ENCODE peak calls at places on chromosomes 5 and 9, in ten cellular contexts. Y, E, Q, I, D, R, Z, H, N and M are unnamed samples.

GRCh38 chr9:121688681-121689080 is 37.2 kb downstream of the DAB2IP start:
- DNase-seq in Y (no peak), I (no peak), R (no peak), Q (no peak), H (no peak), Z (no peak), D (no peak), N (no peak), E (no peak), M (no peak)

GRCh38 chr5:138708761-138709160 is 44.5 kb upstream of the CTNNA1 start:
- DNase-seq in Q (no peak), R (no peak), H (no peak), Z (no peak), I (no peak), Y (no peak), N (no peak), D (no peak), E (no peak), M (no peak)

GRCh38 chr5:34415559-34416198 is 240.4 kb upstream of the RAI14 start:
- DNase-seq in Z (no peak), H (no peak), D (peak; percentile 36), N (no peak), I (no peak), E (no peak), Y (no peak), Q (no peak), R (no peak), M (no peak)

GRCh38 chr9:22657713-22658112 is 211.1 kb downstream of the DMRTA1 start:
- DNase-seq in E (no peak), Z (no peak), N (no peak), Q (no peak), H (no peak), D (peak; percentile 40), I (no peak), R (no peak), Y (no peak), M (no peak)

GRCh38 chr5:30505014-30505886 is 688.2 kb upstream of the CDH6 start:
- DNase-seq in D (no peak), I (no peak), Y (no peak), Z (peak; percentile 15), H (peak; percentile 62), R (no peak), E (peak; percentile 76), Q (peak; percentile 13), N (no peak), M (peak; percentile 73)

GRCh38 chr5:101390317-101390908 is 487.3 kb upstream of the ST8SIA4 start:
- DNase-seq in I (no peak), Y (no peak), R (peak; percentile 7), E (peak; percentile 34), Z (no peak), Q (peak; percentile 58), H (peak; percentile 26), N (no peak), D (peak; percentile 74), M (peak; percentile 56)

GRCh38 chr9:131707677-131708612 is 31.9 kb downstream of the RAPGEF1 start:
- DNase-seq in E (peak; percentile 79), N (no peak), R (no peak), Z (no peak), D (peak; percentile 67), Y (no peak), I (no peak), H (peak; percentile 79), Q (peak; percentile 53), M (peak; percentile 59)

GRCh38 chr9:7963026-7963425 is 163.4 kb upstream of the DMAC1 start:
- DNase-seq in Z (no peak), Q (no peak), H (no peak), E (peak; percentile 1), Y (no peak), I (no peak), R (no peak), D (no peak), N (no peak), M (no peak)

GRCh38 chr5:157497875-157498611 is 38.0 kb downstream of the NIPAL4 start:
- DNase-seq in R (no peak), E (no peak), I (no peak), D (no peak), Y (no peak), N (no peak), Q (no peak), H (no peak), Z (no peak), M (no peak)

GRCh38 chr5:131305906-131306305 is 42.1 kb downstream of the CDC42SE2 start:
- DNase-seq in N (no peak), H (peak; percentile 42), Z (no peak), D (no peak), E (peak; percentile 75), Y (no peak), R (no peak), Q (peak; percentile 59), I (no peak), M (no peak)

GRCh38 chr5:172444626-172445365 is 9.5 kb downstream of the SH3PXD2B start:
- DNase-seq in Q (no peak), R (no peak), Y (no peak), Z (no peak), N (no peak), H (no peak), I (no peak), E (no peak), D (no peak), M (no peak)

GRCh38 chr9:107727113-107727780 is 237.7 kb upstream of the KLF4 start:
- DNase-seq in N (no peak), Z (no peak), R (no peak), Y (no peak), D (no peak), H (no peak), Q (no peak), I (no peak), E (peak; percentile 39), M (no peak)

GRCh38 chr5:132444061-132444460 is 46.5 kb downstream of the IRF1 start:
- DNase-seq in E (no peak), H (no peak), I (no peak), Y (no peak), Z (no peak), N (no peak), Q (no peak), D (no peak), R (no peak), M (no peak)

GRCh38 chr9:123928471-123929176 is 1.3 kb downstream of the DENND1A start:
- DNase-seq in I (no peak), Y (no peak), Z (no peak), E (peak; percentile 25), N (peak; percentile 28), Q (peak; percentile 22), R (no peak), D (no peak), H (no peak), M (peak; percentile 8)

GRCh38 chr9:19634881-19635280 is 154.0 kb downstream of the SLC24A2 start:
- DNase-seq in N (no peak), E (no peak), I (no peak), D (no peak), Q (no peak), Z (no peak), Y (no peak), R (no peak), H (no peak), M (no peak)

GRCh38 chr9:122213102-122213588 is 15.6 kb downstream of the LHX6 start:
- DNase-seq in E (no peak), I (no peak), R (no peak), N (no peak), H (no peak), Z (no peak), D (no peak), Y (no peak), Q (no peak), M (no peak)

GRCh38 chr5:73999306-73999705 is 373.3 kb downstream of the ARHGEF28 start:
- DNase-seq in Z (no peak), D (no peak), N (no peak), I (no peak), Y (no peak), H (no peak), R (no peak), E (peak; percentile 17), Q (no peak), M (no peak)

GRCh38 chr5:178793156-178793555 is 62.7 kb upstream of the ZNF354A start:
- DNase-seq in E (no peak), Z (peak; percentile 18), Y (no peak), H (peak; percentile 36), D (no peak), R (no peak), I (no peak), N (peak; percentile 49), Q (peak; percentile 60), M (peak; percentile 9)

GRCh38 chr5:158755971-158756370 is 343.7 kb downstream of the EBF1 start:
- DNase-seq in Z (no peak), H (no peak), E (peak; percentile 75), N (no peak), I (no peak), R (no peak), Q (no peak), Y (no peak), D (peak; percentile 50), M (no peak)

GRCh38 chr9:94149696-94150095 is 65.4 kb downstream of the PTPDC1 start:
- DNase-seq in I (no peak), H (no peak), N (no peak), Z (no peak), Q (no peak), D (no peak), E (no peak), Y (no peak), R (no peak), M (no peak)

GRCh38 chr9:97985058-97985861 is 2.1 kb downstream of the ANP32B start:
- DNase-seq in Y (no peak), N (peak; percentile 57), D (no peak), I (no peak), Z (peak; percentile 43), R (no peak), H (peak; percentile 55), E (no peak), Q (peak; percentile 50), M (peak; percentile 15)

GRCh38 chr9:126384926-126385325 is 58.3 kb downstream of the MVB12B start:
- DNase-seq in H (no peak), Z (no peak), N (no peak), Q (no peak), E (no peak), Y (no peak), D (no peak), R (no peak), I (no peak), M (no peak)

GRCh38 chr5:139291051-139291450 is 2.5 kb upstream of the MATR3 start:
- DNase-seq in I (no peak), D (no peak), H (no peak), Q (no peak), E (no peak), R (no peak), Y (no peak), N (no peak), Z (no peak), M (no peak)

GRCh38 chr5:39015743-39016586 is 58.2 kb downstream of the RICTOR start:
- DNase-seq in Y (no peak), N (no peak), Q (peak; percentile 17), D (peak; percentile 80), I (no peak), H (peak; percentile 63), R (no peak), Z (no peak), E (peak; percentile 81), M (no peak)

GRCh38 chr9:112820886-112821285 is 69.8 kb downstream of the SLC46A2 start:
- DNase-seq in R (no peak), I (no peak), Q (no peak), D (peak; percentile 33), H (peak; percentile 34), E (peak; percentile 51), Y (no peak), N (no peak), Z (no peak), M (no peak)

GRCh38 chr9:93730643-93731042 is 154.3 kb downstream of the PHF2 start:
- DNase-seq in D (no peak), Y (no peak), H (no peak), R (no peak), I (no peak), Z (no peak), N (no peak), E (no peak), Q (no peak), M (no peak)

GRCh38 chr5:77908787-77909186 is 132.6 kb upstream of the TBCA start:
- DNase-seq in D (no peak), Y (no peak), E (no peak), N (no peak), I (no peak), R (no peak), H (no peak), Q (no peak), Z (no peak), M (no peak)

GRCh38 chr5:54470677-54471076 is 15.2 kb downstream of the HSPB3 start:
- DNase-seq in I (no peak), N (no peak), Z (no peak), Q (no peak), H (no peak), R (no peak), D (peak; percentile 57), Y (no peak), E (peak; percentile 65), M (no peak)